ENCODE peak calls at places on chromosomes 4 and X, in seven cellular contexts. U is astrocyte of the spinal cord, Y is tibial nerve, A is esophagus muscularis mucosa, R is fibroblast of lung, O is epithelial cell of esophagus, P is fibroblast of mammary gland. K is an unnamed sample.

GRCh38 chr4:13240066-13240465 is 244.1 kb downstream of the RAB28 start:
- DNase-seq in U (peak), Y (no peak), A (no peak), R (no peak), O (no peak), P (peak), K (no peak)

GRCh38 chr4:138202686-138203085 is 39.5 kb downstream of the SLC7A11 start:
- DNase-seq in U (no peak), Y (no peak), A (no peak), R (no peak), O (no peak), P (no peak), K (no peak)

GRCh38 chr4:169841776-169842175 is 84.0 kb upstream of the HPF1 start:
- DNase-seq in U (no peak), Y (no peak), A (no peak), R (no peak), O (peak), P (peak), K (no peak)

GRCh38 chr4:120923201-120923522 is 636 bp upstream of the PRDM5 start:
- DNase-seq in U (no peak), Y (no peak), A (no peak), R (no peak), O (no peak), P (no peak), K (no peak)

GRCh38 chr4:172716291-172716690 is 452.3 kb upstream of the GALNT7 start:
- DNase-seq in U (no peak), Y (no peak), A (no peak), R (no peak), O (no peak), P (no peak), K (no peak)

GRCh38 chr4:99087887-99088484 is 602 bp downstream of the ADH5 start:
- DNase-seq in U (peak), Y (peak), A (peak), R (peak), O (peak), P (peak), K (peak)

GRCh38 chr4:8331567-8331955 is 62.0 kb downstream of the HTRA3 start:
- DNase-seq in U (no peak), Y (no peak), A (no peak), R (no peak), O (no peak), P (no peak), K (no peak)

GRCh38 chrX:40420899-40421729 is 159.7 kb upstream of the ATP6AP2 start:
- DNase-seq in U (peak), Y (no peak), A (no peak), R (no peak), O (no peak), P (no peak), K (no peak)

GRCh38 chrX:129925305-129926092 is 19.5 kb downstream of the UTP14A start:
- DNase-seq in U (peak), Y (peak), A (no peak), R (peak), O (peak), P (peak), K (peak)

GRCh38 chr4:15682790-15683495 is 1.3 kb downstream of the FAM200B start:
- DNase-seq in U (no peak), Y (no peak), A (no peak), R (no peak), O (no peak), P (no peak), K (no peak)

GRCh38 chr4:139921551-139922184 is 232.3 kb downstream of the MAML3 start:
- DNase-seq in U (no peak), Y (no peak), A (peak), R (no peak), O (no peak), P (no peak), K (no peak)

GRCh38 chr4:127708985-127709384 is 21.2 kb upstream of the SLC25A31 start:
- DNase-seq in U (peak), Y (no peak), A (no peak), R (peak), O (peak), P (peak), K (peak)

GRCh38 chrX:140050906-140051305 is 85.6 kb upstream of the CXorf66 start:
- DNase-seq in U (peak), Y (no peak), A (no peak), R (peak), O (peak), P (peak), K (no peak)

GRCh38 chrX:16445166-16445752 is 204.7 kb upstream of the S100G start:
- DNase-seq in U (peak), Y (no peak), A (no peak), R (peak), O (peak), P (peak), K (no peak)

GRCh38 chrX:37608156-37608555 is 36.7 kb downstream of the LANCL3 start:
- DNase-seq in U (no peak), Y (no peak), A (no peak), R (no peak), O (no peak), P (no peak), K (no peak)

GRCh38 chrX:373641-374471 is 12.9 kb downstream of the PPP2R3B start:
- DNase-seq in U (peak), Y (no peak), A (no peak), R (no peak), O (peak), P (no peak), K (no peak)

GRCh38 chr4:145805490-145805889 is 125.5 kb downstream of the C4orf51 start:
- DNase-seq in U (peak), Y (no peak), A (no peak), R (no peak), O (peak), P (no peak), K (no peak)

GRCh38 chr4:19239565-19239964 is 1012.1 kb upstream of the SLIT2 start:
- DNase-seq in U (peak), Y (no peak), A (no peak), R (no peak), O (peak), P (peak), K (no peak)

GRCh38 chr4:126777649-126778048 is 855.1 kb upstream of the INTU start:
- DNase-seq in U (peak), Y (no peak), A (no peak), R (peak), O (peak), P (peak), K (peak)

GRCh38 chr4:113636877-113637276 is 124.7 kb downstream of the CAMK2D start:
- DNase-seq in U (peak), Y (no peak), A (no peak), R (peak), O (no peak), P (peak), K (peak)

GRCh38 chrX:17818729-17819128 is 42.4 kb downstream of the RAI2 start:
- DNase-seq in U (no peak), Y (no peak), A (no peak), R (no peak), O (no peak), P (no peak), K (no peak)

GRCh38 chrX:63424063-63424462 is 72.9 kb upstream of the SPIN4 start:
- DNase-seq in U (no peak), Y (no peak), A (no peak), R (no peak), O (peak), P (no peak), K (no peak)

GRCh38 chrX:24371391-24371972 is 11.0 kb downstream of the SUPT20HL1 start:
- DNase-seq in U (peak), Y (peak), A (no peak), R (peak), O (peak), P (peak), K (no peak)

GRCh38 chr4:155548173-155548572 is 118.5 kb upstream of the GUCY1A1 start:
- DNase-seq in U (no peak), Y (no peak), A (no peak), R (no peak), O (no peak), P (peak), K (no peak)

GRCh38 chr4:3262208-3263052 is 13.5 kb downstream of the MSANTD1 start:
- DNase-seq in U (no peak), Y (no peak), A (no peak), R (no peak), O (no peak), P (no peak), K (no peak)

GRCh38 chrX:13123857-13124345 is 79.5 kb upstream of the FAM9C start:
- DNase-seq in U (peak), Y (no peak), A (no peak), R (peak), O (no peak), P (peak), K (no peak)

GRCh38 chrX:51395807-51396728 is 63.4 kb downstream of the NUDT10 start:
- DNase-seq in U (no peak), Y (no peak), A (no peak), R (peak), O (peak), P (no peak), K (no peak)

GRCh38 chr4:186201535-186202230 is 10.3 kb downstream of the CYP4V2 start:
- DNase-seq in U (no peak), Y (no peak), A (no peak), R (peak), O (peak), P (peak), K (no peak)

GRCh38 chrX:10415704-10416001 is 204.7 kb downstream of the MID1 start:
- DNase-seq in U (peak), Y (no peak), A (no peak), R (peak), O (peak), P (peak), K (peak)

GRCh38 chr4:7055111-7055989 is 12.2 kb downstream of the TADA2B start:
- DNase-seq in U (no peak), Y (no peak), A (no peak), R (peak), O (peak), P (peak), K (no peak)

GRCh38 chr4:38072578-38072977 is 112.4 kb downstream of the PTTG2 start:
- DNase-seq in U (no peak), Y (no peak), A (no peak), R (peak), O (no peak), P (no peak), K (no peak)

GRCh38 chrX:70452143-70452733 is 7.6 kb downstream of the DLG3 start:
- DNase-seq in U (no peak), Y (peak), A (no peak), R (peak), O (peak), P (peak), K (no peak)

DNA sequence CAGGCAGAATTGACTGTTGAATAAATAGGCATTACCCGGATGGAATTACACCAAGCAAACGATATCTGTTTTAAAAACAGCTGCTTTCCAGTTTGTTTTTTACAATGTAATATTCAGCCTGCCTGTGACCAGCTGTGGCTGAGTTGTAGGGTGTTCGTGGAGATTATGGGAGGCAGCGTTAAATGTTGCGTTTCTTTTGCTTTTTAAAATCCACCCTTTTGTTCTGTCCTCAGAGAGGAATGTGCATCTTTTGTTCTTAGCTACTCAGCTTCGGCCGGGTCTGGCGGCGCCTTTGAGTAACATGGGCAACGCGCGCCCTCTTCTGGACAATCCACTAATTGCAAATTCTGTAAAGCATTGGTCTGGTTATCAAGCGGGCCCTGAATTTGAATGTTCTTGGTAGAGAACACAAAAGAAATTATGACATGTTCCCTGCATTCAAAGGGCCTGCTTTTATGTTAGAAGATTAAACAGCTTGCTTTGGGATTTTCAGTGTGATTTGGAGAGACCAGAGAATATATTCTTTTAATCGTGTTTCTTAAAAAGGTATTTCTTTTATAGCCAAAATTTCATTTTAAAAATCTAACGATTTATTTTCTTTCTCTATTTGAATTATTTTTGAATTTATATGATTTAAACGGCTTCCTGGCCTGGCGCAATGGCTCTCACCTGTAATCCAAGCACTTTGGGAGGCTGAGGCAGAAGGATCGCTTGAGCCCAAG is 76.3 kb upstream of the TRIM2 start:
- DNase-seq in U (peak), Y (peak), A (peak), R (peak), O (peak), P (peak), K (peak)
- H3K4me3 ChIP-seq in U (peak), Y (no peak), A (no peak), R (no peak), O (no peak), P (no peak), K (no peak)

GRCh38 chrX:81355436-81355835 is 153.5 kb downstream of the SH3BGRL start:
- DNase-seq in U (no peak), Y (no peak), A (no peak), R (no peak), O (no peak), P (no peak), K (no peak)

GRCh38 chrX:81354954-81355353 is 153.1 kb downstream of the SH3BGRL start:
- DNase-seq in U (no peak), Y (no peak), A (no peak), R (no peak), O (no peak), P (no peak), K (no peak)
- H3K4me3 ChIP-seq in U (no peak), Y (no peak), A (no peak), R (no peak), O (no peak), P (no peak), K (no peak)

GRCh38 chrX:56726609-56727008 is 2.4 kb upstream of the NBDY start:
- DNase-seq in U (peak), Y (no peak), A (no peak), R (peak), O (peak), P (peak), K (peak)

GRCh38 chrX:56727531-56727930 is 1.5 kb upstream of the NBDY start:
- DNase-seq in U (no peak), Y (no peak), A (no peak), R (no peak), O (no peak), P (no peak), K (no peak)

GRCh38 chrX:56728752-56729151 is 291 bp upstream of the NBDY start:
- DNase-seq in U (peak), Y (no peak), A (no peak), R (peak), O (peak), P (peak), K (no peak)

GRCh38 chrX:56729152-56729557 is at the start of gene NBDY:
- DNase-seq in U (peak), Y (no peak), A (no peak), R (peak), O (peak), P (peak), K (no peak)

DNA sequence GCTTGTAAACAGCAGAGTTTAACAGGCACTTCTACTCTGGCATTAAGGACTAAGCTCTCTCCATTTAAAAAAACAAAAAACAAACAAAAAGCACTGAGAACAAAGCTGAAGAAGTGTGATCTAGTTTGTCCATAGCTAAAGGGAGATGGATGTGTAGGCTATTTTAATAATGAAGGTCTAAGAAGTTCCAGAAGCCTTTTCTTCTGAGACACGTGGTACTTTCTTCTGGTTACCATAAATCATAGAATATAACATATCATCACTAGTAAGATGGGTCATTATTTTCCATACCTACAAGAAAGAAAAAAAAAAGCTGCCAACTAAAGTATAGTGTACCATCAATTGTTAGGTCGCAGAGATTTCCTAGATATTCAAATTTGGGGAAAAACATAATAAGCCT is 722 bp upstream of the NBDY start:
- DNase-seq in U (peak), Y (no peak), A (no peak), R (peak), O (peak), P (peak), K (no peak)
- H3K4me3 ChIP-seq in U (peak), Y (no peak), A (peak), R (peak), O (peak), P (peak), K (peak)

DNA sequence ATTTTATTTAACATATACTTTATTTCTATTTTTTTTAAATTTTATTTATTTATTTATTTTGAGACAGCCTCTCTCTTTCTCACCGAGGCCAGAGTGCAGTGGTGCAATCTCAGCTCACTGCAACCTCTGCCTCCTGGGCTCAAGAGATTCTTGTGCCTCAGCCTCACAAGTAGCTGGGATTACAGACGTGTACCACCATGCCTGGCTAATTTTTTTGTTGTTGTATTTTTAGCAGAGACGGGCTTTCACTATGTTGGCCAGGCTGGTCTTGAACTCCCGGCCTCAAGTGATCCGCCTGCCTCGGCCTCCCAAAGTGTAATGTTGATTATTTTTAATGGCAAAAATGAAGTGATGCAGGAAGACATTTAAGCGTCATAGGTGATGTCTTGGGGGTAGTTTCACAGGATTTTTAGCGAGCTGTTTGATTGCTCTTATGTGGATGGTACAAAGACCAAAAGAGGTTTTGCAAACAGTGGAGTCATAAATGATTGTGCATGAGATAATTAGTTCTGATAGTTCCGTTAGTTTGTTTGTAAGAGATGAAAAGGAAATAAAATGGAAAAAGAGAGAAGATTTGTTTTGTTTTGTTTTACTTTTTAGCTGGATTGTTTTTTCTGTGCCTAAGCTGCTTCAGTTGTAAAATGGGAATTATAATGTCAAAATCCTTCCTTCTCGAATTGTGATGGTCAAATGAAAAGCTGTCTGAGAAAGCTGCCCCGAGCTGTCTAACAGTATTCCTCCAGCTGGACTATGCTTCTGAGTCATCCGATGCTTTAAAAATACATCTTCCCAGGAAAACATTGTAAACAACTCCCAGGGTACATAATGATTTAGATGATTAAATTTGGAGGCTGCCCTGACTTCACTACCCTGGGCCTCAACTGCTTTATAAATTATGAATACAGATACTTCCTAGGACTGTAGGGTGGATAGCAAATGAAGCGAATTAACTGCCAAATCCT is 14.7 kb downstream of the RHOH start:
- DNase-seq in U (no peak), Y (no peak), A (no peak), R (peak), O (no peak), P (peak), K (no peak)
- H3K4me3 ChIP-seq in U (no peak), Y (no peak), A (no peak), R (no peak), O (no peak), P (no peak), K (no peak)

GRCh38 chr4:26049447-26049846 is 135.4 kb downstream of the SMIM20 start:
- DNase-seq in U (no peak), Y (no peak), A (no peak), R (no peak), O (no peak), P (no peak), K (no peak)

GRCh38 chr4:26050671-26051070 is 136.7 kb downstream of the SMIM20 start:
- DNase-seq in U (no peak), Y (no peak), A (no peak), R (no peak), O (no peak), P (no peak), K (no peak)

GRCh38 chr4:26048962-26049361 is 134.9 kb downstream of the SMIM20 start:
- DNase-seq in U (peak), Y (no peak), A (no peak), R (no peak), O (no peak), P (peak), K (no peak)

GRCh38 chr4:26051278-26051677 is 137.3 kb downstream of the SMIM20 start:
- DNase-seq in U (no peak), Y (no peak), A (no peak), R (peak), O (no peak), P (no peak), K (no peak)

DNA sequence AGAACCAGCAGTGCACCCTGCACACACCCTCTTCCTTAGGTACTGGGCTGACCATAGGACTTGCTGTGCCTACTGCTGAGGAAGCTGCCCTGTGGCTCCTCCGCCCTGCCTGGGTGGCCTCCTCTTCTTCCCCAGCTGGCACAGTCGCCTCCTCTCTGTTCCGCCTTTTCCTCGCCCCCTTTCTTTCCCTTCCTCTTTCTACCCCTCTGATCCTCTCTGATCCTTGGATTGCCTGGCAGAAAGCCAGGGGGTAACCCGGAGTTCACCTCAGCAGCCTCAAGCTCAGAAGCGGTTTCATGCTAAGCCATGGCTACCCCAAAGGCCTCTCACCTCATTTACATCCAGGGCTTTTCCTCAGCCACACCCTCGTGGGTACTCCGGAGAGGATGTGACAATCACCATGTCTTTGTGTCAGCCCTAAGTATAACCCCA is 136.2 kb downstream of the SMIM20 start:
- DNase-seq in U (no peak), Y (peak), A (no peak), R (no peak), O (no peak), P (no peak), K (no peak)
- H3K4me3 ChIP-seq in U (no peak), Y (no peak), A (no peak), R (no peak), O (no peak), P (no peak), K (no peak)

GRCh38 chr4:76212851-76213414 is 691 bp downstream of the SCARB2 start:
- DNase-seq in U (peak), Y (no peak), A (peak), R (peak), O (peak), P (peak), K (no peak)

GRCh38 chr4:76213415-76214268 is at the start of gene SCARB2:
- DNase-seq in U (peak), Y (peak), A (peak), R (peak), O (peak), P (peak), K (peak)

GRCh38 chr4:76212301-76212700 is 1.3 kb downstream of the SCARB2 start:
- DNase-seq in U (no peak), Y (no peak), A (peak), R (no peak), O (no peak), P (no peak), K (no peak)

GRCh38 chr4:76210502-76210901 is 3.1 kb downstream of the SCARB2 start:
- DNase-seq in U (no peak), Y (no peak), A (peak), R (no peak), O (no peak), P (no peak), K (no peak)

GRCh38 chr4:76211769-76212168 is 1.9 kb downstream of the SCARB2 start:
- DNase-seq in U (no peak), Y (no peak), A (peak), R (no peak), O (no peak), P (no peak), K (no peak)
- H3K4me3 ChIP-seq in U (peak), Y (no peak), A (peak), R (peak), O (peak), P (peak), K (peak)